ENCODE peak calls at places on chromosome 7, in seven cellular contexts. One of them, this sample, is unnamed.

GRCh38 chr7:134764365-134764764 is 15.1 kb upstream of the CALD1 start:
- DNase-seq in psoas muscle: no peak
- DNase-seq in keratinocyte: no peak
- DNase-seq in ascending aorta: no peak
- DNase-seq in H1: no peak
- DNase-seq in CD8-positive, alpha-beta memory T cell: no peak
- DNase-seq in GM12878: no peak
- DNase-seq in this sample: no peak

GRCh38 chr7:46930336-46930735 is 651.6 kb downstream of the TNS3 start:
- DNase-seq in psoas muscle: peak
- DNase-seq in keratinocyte: peak
- DNase-seq in ascending aorta: no peak
- DNase-seq in H1: no peak
- DNase-seq in CD8-positive, alpha-beta memory T cell: no peak
- DNase-seq in GM12878: no peak
- DNase-seq in this sample: no peak

GRCh38 chr7:21428642-21428941 is 709 bp downstream of the SP4 start:
- DNase-seq in psoas muscle: no peak
- DNase-seq in keratinocyte: no peak
- DNase-seq in ascending aorta: no peak
- DNase-seq in H1: no peak
- DNase-seq in CD8-positive, alpha-beta memory T cell: no peak
- DNase-seq in GM12878: no peak
- DNase-seq in this sample: no peak

GRCh38 chr7:101538596-101539459 is 90.3 kb downstream of the MYL10 start:
- DNase-seq in psoas muscle: peak
- DNase-seq in keratinocyte: no peak
- DNase-seq in ascending aorta: no peak
- DNase-seq in H1: peak
- DNase-seq in CD8-positive, alpha-beta memory T cell: no peak
- DNase-seq in GM12878: no peak
- DNase-seq in this sample: peak

GRCh38 chr7:46854958-46855473 is 726.9 kb downstream of the TNS3 start:
- DNase-seq in psoas muscle: no peak
- DNase-seq in keratinocyte: no peak
- DNase-seq in ascending aorta: no peak
- DNase-seq in H1: no peak
- DNase-seq in CD8-positive, alpha-beta memory T cell: no peak
- DNase-seq in GM12878: no peak
- DNase-seq in this sample: no peak

GRCh38 chr7:69812756-69813155 is 214.5 kb downstream of the AUTS2 start:
- DNase-seq in psoas muscle: no peak
- DNase-seq in keratinocyte: no peak
- DNase-seq in ascending aorta: no peak
- DNase-seq in H1: no peak
- DNase-seq in CD8-positive, alpha-beta memory T cell: no peak
- DNase-seq in GM12878: no peak
- DNase-seq in this sample: no peak

GRCh38 chr7:20952891-20953290 is 166.2 kb upstream of the SP8 start:
- DNase-seq in psoas muscle: no peak
- DNase-seq in keratinocyte: no peak
- DNase-seq in ascending aorta: no peak
- DNase-seq in H1: no peak
- DNase-seq in CD8-positive, alpha-beta memory T cell: no peak
- DNase-seq in GM12878: no peak
- DNase-seq in this sample: no peak

GRCh38 chr7:115088938-115089337 is 167.0 kb downstream of the MDFIC start:
- DNase-seq in psoas muscle: no peak
- DNase-seq in keratinocyte: no peak
- DNase-seq in ascending aorta: no peak
- DNase-seq in H1: no peak
- DNase-seq in CD8-positive, alpha-beta memory T cell: no peak
- DNase-seq in GM12878: no peak
- DNase-seq in this sample: no peak

GRCh38 chr7:47078241-47078640 is 503.7 kb downstream of the TNS3 start:
- DNase-seq in psoas muscle: no peak
- DNase-seq in keratinocyte: no peak
- DNase-seq in ascending aorta: no peak
- DNase-seq in H1: no peak
- DNase-seq in CD8-positive, alpha-beta memory T cell: no peak
- DNase-seq in GM12878: no peak
- DNase-seq in this sample: no peak

GRCh38 chr7:37195388-37195787 is 253.3 kb downstream of the ELMO1 start:
- DNase-seq in psoas muscle: no peak
- DNase-seq in keratinocyte: no peak
- DNase-seq in ascending aorta: no peak
- DNase-seq in H1: no peak
- DNase-seq in CD8-positive, alpha-beta memory T cell: no peak
- DNase-seq in GM12878: no peak
- DNase-seq in this sample: no peak

GRCh38 chr7:129343099-129343700 is 91.0 kb upstream of the STRIP2 start:
- DNase-seq in psoas muscle: no peak
- DNase-seq in keratinocyte: no peak
- DNase-seq in ascending aorta: no peak
- DNase-seq in H1: no peak
- DNase-seq in CD8-positive, alpha-beta memory T cell: no peak
- DNase-seq in GM12878: no peak
- DNase-seq in this sample: no peak

GRCh38 chr7:113410791-113411190 is 292.4 kb upstream of the SMIM30 start:
- DNase-seq in psoas muscle: no peak
- DNase-seq in keratinocyte: no peak
- DNase-seq in ascending aorta: no peak
- DNase-seq in H1: no peak
- DNase-seq in CD8-positive, alpha-beta memory T cell: no peak
- DNase-seq in GM12878: no peak
- DNase-seq in this sample: no peak

GRCh38 chr7:106618480-106618879 is 42.5 kb downstream of the CCDC71L start:
- DNase-seq in psoas muscle: no peak
- DNase-seq in keratinocyte: no peak
- DNase-seq in ascending aorta: no peak
- DNase-seq in H1: no peak
- DNase-seq in CD8-positive, alpha-beta memory T cell: no peak
- DNase-seq in GM12878: no peak
- DNase-seq in this sample: no peak

GRCh38 chr7:38242814-38243213 is 30.6 kb downstream of the TARP start:
- DNase-seq in psoas muscle: no peak
- DNase-seq in keratinocyte: no peak
- DNase-seq in ascending aorta: no peak
- DNase-seq in H1: no peak
- DNase-seq in CD8-positive, alpha-beta memory T cell: no peak
- DNase-seq in GM12878: no peak
- DNase-seq in this sample: no peak

GRCh38 chr7:43586251-43586900 is 3.5 kb downstream of the STK17A start:
- DNase-seq in psoas muscle: no peak
- DNase-seq in keratinocyte: no peak
- DNase-seq in ascending aorta: no peak
- DNase-seq in H1: no peak
- DNase-seq in CD8-positive, alpha-beta memory T cell: no peak
- DNase-seq in GM12878: no peak
- DNase-seq in this sample: no peak

GRCh38 chr7:23349484-23350157 is 50.5 kb downstream of the MALSU1 start:
- DNase-seq in psoas muscle: no peak
- DNase-seq in keratinocyte: peak
- DNase-seq in ascending aorta: no peak
- DNase-seq in H1: no peak
- DNase-seq in CD8-positive, alpha-beta memory T cell: no peak
- DNase-seq in GM12878: no peak
- DNase-seq in this sample: no peak

GRCh38 chr7:98192781-98193457 is 18.3 kb upstream of the BHLHA15 start:
- DNase-seq in psoas muscle: no peak
- DNase-seq in keratinocyte: no peak
- DNase-seq in ascending aorta: no peak
- DNase-seq in H1: no peak
- DNase-seq in CD8-positive, alpha-beta memory T cell: no peak
- DNase-seq in GM12878: no peak
- DNase-seq in this sample: no peak

GRCh38 chr7:95596183-95597135 is at the start of gene PDK4:
- DNase-seq in psoas muscle: peak
- DNase-seq in keratinocyte: no peak
- DNase-seq in ascending aorta: peak
- DNase-seq in H1: no peak
- DNase-seq in CD8-positive, alpha-beta memory T cell: no peak
- DNase-seq in GM12878: no peak
- DNase-seq in this sample: no peak

GRCh38 chr7:133973710-133974109 is 153.4 kb upstream of the LRGUK start:
- DNase-seq in psoas muscle: no peak
- DNase-seq in keratinocyte: no peak
- DNase-seq in ascending aorta: no peak
- DNase-seq in H1: no peak
- DNase-seq in CD8-positive, alpha-beta memory T cell: no peak
- DNase-seq in GM12878: no peak
- DNase-seq in this sample: no peak

GRCh38 chr7:342681-343216 is 52.8 kb downstream of the FOXL3 start:
- DNase-seq in psoas muscle: no peak
- DNase-seq in keratinocyte: no peak
- DNase-seq in ascending aorta: no peak
- DNase-seq in H1: no peak
- DNase-seq in CD8-positive, alpha-beta memory T cell: no peak
- DNase-seq in GM12878: no peak
- DNase-seq in this sample: no peak
- H3K27ac ChIP-seq in psoas muscle: peak
- H3K27ac ChIP-seq in keratinocyte: no peak
- H3K27ac ChIP-seq in ascending aorta: peak
- H3K27ac ChIP-seq in H1: no peak
- H3K27ac ChIP-seq in CD8-positive, alpha-beta memory T cell: no peak
- H3K27ac ChIP-seq in GM12878: no peak
- H3K27ac ChIP-seq in this sample: no peak

GRCh38 chr7:90957883-90958282 is 306.4 kb upstream of the FZD1 start:
- DNase-seq in psoas muscle: no peak
- DNase-seq in keratinocyte: no peak
- DNase-seq in ascending aorta: no peak
- DNase-seq in H1: no peak
- DNase-seq in CD8-positive, alpha-beta memory T cell: no peak
- DNase-seq in GM12878: no peak
- DNase-seq in this sample: no peak

GRCh38 chr7:90961037-90961725 is 303.1 kb upstream of the FZD1 start:
- DNase-seq in psoas muscle: no peak
- DNase-seq in keratinocyte: no peak
- DNase-seq in ascending aorta: no peak
- DNase-seq in H1: no peak
- DNase-seq in CD8-positive, alpha-beta memory T cell: no peak
- DNase-seq in GM12878: no peak
- DNase-seq in this sample: no peak

GRCh38 chr7:90955641-90956207 is 308.5 kb upstream of the FZD1 start:
- DNase-seq in psoas muscle: no peak
- DNase-seq in keratinocyte: no peak
- DNase-seq in ascending aorta: no peak
- DNase-seq in H1: no peak
- DNase-seq in CD8-positive, alpha-beta memory T cell: no peak
- DNase-seq in GM12878: no peak
- DNase-seq in this sample: no peak

GRCh38 chr7:90958669-90959068 is 305.6 kb upstream of the FZD1 start:
- DNase-seq in psoas muscle: no peak
- DNase-seq in keratinocyte: no peak
- DNase-seq in ascending aorta: no peak
- DNase-seq in H1: no peak
- DNase-seq in CD8-positive, alpha-beta memory T cell: no peak
- DNase-seq in GM12878: no peak
- DNase-seq in this sample: no peak
- H3K4me3 ChIP-seq in psoas muscle: no peak
- H3K4me3 ChIP-seq in keratinocyte: no peak
- H3K4me3 ChIP-seq in ascending aorta: no peak
- H3K4me3 ChIP-seq in H1: no peak
- H3K4me3 ChIP-seq in CD8-positive, alpha-beta memory T cell: no peak
- H3K4me3 ChIP-seq in GM12878: no peak
- H3K4me3 ChIP-seq in this sample: no peak

GRCh38 chr7:56479748-56480147 is 363.5 kb upstream of the NUPR2 start:
- DNase-seq in psoas muscle: no peak
- DNase-seq in keratinocyte: no peak
- DNase-seq in ascending aorta: no peak
- DNase-seq in H1: no peak
- DNase-seq in CD8-positive, alpha-beta memory T cell: no peak
- DNase-seq in GM12878: no peak
- DNase-seq in this sample: no peak

GRCh38 chr7:56483861-56484550 is 367.8 kb upstream of the NUPR2 start:
- DNase-seq in psoas muscle: no peak
- DNase-seq in keratinocyte: no peak
- DNase-seq in ascending aorta: no peak
- DNase-seq in H1: no peak
- DNase-seq in CD8-positive, alpha-beta memory T cell: no peak
- DNase-seq in GM12878: no peak
- DNase-seq in this sample: no peak

GRCh38 chr7:56479136-56479535 is 362.9 kb upstream of the NUPR2 start:
- DNase-seq in psoas muscle: no peak
- DNase-seq in keratinocyte: no peak
- DNase-seq in ascending aorta: no peak
- DNase-seq in H1: no peak
- DNase-seq in CD8-positive, alpha-beta memory T cell: no peak
- DNase-seq in GM12878: no peak
- DNase-seq in this sample: no peak

DNA sequence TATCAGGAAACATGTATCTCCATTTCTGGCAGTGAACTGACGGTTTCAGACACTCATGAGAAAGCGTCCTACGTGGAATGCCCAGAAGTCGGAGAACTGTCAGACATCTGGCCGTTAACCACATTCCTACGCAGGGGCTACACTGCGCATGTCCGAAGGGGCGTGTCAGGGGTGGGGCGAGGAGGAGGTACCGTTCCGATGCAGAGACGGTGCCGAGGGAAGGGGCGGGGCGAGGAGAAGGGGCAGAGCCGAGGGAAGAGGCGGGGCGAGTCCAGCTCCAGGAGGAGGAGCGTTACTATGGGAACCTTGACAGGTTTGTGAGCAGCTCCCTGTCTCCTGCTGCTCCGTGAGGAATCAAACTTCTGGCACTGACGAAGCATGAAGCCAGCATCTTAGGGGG is 366.9 kb upstream of the NUPR2 start:
- DNase-seq in psoas muscle: no peak
- DNase-seq in keratinocyte: no peak
- DNase-seq in ascending aorta: no peak
- DNase-seq in H1: no peak
- DNase-seq in CD8-positive, alpha-beta memory T cell: no peak
- DNase-seq in GM12878: no peak
- DNase-seq in this sample: no peak
- H3K27ac ChIP-seq in psoas muscle: no peak
- H3K27ac ChIP-seq in keratinocyte: no peak
- H3K27ac ChIP-seq in ascending aorta: no peak
- H3K27ac ChIP-seq in H1: no peak
- H3K27ac ChIP-seq in CD8-positive, alpha-beta memory T cell: no peak
- H3K27ac ChIP-seq in GM12878: no peak
- H3K27ac ChIP-seq in this sample: no peak

DNA sequence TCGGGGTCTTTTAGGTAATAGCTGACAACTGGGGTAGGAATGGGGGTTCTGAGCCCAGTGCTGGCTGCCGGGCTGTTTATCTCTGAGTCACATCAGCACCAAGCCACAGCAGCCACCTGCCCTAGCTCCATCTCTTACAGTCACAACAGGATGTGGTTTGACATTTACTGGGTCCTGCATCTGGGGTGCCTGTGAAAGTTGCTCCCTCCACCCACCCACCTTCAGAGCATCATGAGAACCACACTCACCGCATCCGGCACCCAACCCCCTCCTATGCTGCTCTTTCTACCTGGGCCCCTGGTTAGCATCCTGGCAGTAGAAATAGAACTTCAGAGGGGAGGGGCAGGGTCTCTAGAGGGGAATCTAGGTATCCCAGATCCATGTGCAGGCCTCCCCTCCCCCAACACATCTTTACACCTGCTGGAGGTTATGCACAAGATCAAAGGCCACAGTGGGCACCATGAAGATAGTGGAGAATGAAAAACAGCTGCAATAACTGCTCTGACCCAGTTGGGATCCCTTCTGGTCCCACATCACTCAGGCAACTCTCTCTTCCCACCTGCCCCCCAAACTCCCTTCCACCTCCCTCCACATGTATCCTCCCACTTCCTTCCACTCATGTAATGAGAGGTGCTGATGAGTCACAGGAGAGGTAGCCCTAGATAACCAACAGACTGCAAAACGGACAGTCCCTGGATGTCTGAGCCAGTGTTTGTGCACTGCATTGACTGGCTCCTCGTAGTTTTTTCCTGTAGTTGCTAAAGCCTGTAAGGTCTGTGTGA is 38.2 kb downstream of the PRSS2 start:
- DNase-seq in psoas muscle: no peak
- DNase-seq in keratinocyte: no peak
- DNase-seq in ascending aorta: peak
- DNase-seq in H1: no peak
- DNase-seq in CD8-positive, alpha-beta memory T cell: peak
- DNase-seq in GM12878: peak
- DNase-seq in this sample: peak
- H3K4me3 ChIP-seq in psoas muscle: no peak
- H3K4me3 ChIP-seq in keratinocyte: no peak
- H3K4me3 ChIP-seq in ascending aorta: no peak
- H3K4me3 ChIP-seq in H1: no peak
- H3K4me3 ChIP-seq in CD8-positive, alpha-beta memory T cell: peak
- H3K4me3 ChIP-seq in GM12878: peak
- H3K4me3 ChIP-seq in this sample: peak